ENCODE peak calls at places on chromosomes 11 and 22, in nine cellular contexts. T is ACHN; Z is T-helper 1 cell; C is aorta; P is esophagus muscularis mucosa; X is stimulated activated naive CD8-positive, alpha-beta T cell treated with anti-CD3 and anti-CD28 coated beads, Interleukin-15, amount 100 ng/mL, for 72 hours; N is iris pigment epithelial cell; S is stimulated activated CD4-positive, alpha-beta T cell treated with anti-CD3 and anti-CD28 coated beads, Interleukin-12 subunit alpha, Interleukin-12 subunit beta, amount 100 ng/mL, for 24 hours; O is kidney glomerular epithelial cell. M is an unnamed sample.

GRCh38 chr22:29259253-29259899 is 8.4 kb downstream of the RHBDD3 start:
- DNase-seq in T (no peak), Z (no peak), C (no peak), P (no peak), X (no peak), N (no peak), S (no peak), O (no peak), M (no peak)

GRCh38 chr11:117554601-117555333 is 227.1 kb downstream of the CEP164 start:
- DNase-seq in T (no peak), Z (no peak), C (no peak), P (no peak), X (no peak), N (no peak), S (no peak), O (no peak), M (no peak)

GRCh38 chr11:11035331-11035730 is 177.5 kb upstream of the ZBED5 start:
- DNase-seq in T (no peak), Z (no peak), C (no peak), P (no peak), X (no peak), N (peak; percentile 8), S (no peak), O (peak; percentile 55), M (no peak)

GRCh38 chr11:36427079-36427478 is 83.0 kb downstream of the TRAF6 start:
- DNase-seq in T (no peak), Z (no peak), C (no peak), P (no peak), X (no peak), N (no peak), S (no peak), O (no peak), M (no peak)

GRCh38 chr11:88292156-88292844 is 45.2 kb downstream of the CTSC start:
- DNase-seq in T (peak; percentile 48), Z (no peak), C (no peak), P (no peak), X (no peak), N (peak; percentile 37), S (no peak), O (peak; percentile 55), M (peak; percentile 34)

GRCh38 chr22:24420072-24420976 is 7.1 kb upstream of the ADORA2A start:
- DNase-seq in T (no peak), Z (no peak), C (no peak), P (no peak), X (no peak), N (no peak), S (no peak), O (no peak), M (no peak)

GRCh38 chr11:29527391-29527936 is 489.4 kb downstream of the KCNA4 start:
- DNase-seq in T (peak; percentile 74), Z (no peak), C (no peak), P (no peak), X (no peak), N (peak; percentile 97), S (no peak), O (peak; percentile 83), M (no peak)

GRCh38 chr11:88552377-88553029 is 215.0 kb upstream of the CTSC start:
- DNase-seq in T (peak; percentile 54), Z (peak; percentile 58), C (peak; percentile 52), P (no peak), X (peak; percentile 53), N (peak; percentile 60), S (peak; percentile 23), O (peak; percentile 35), M (no peak)

GRCh38 chr11:118838905-118839553 is 44.7 kb upstream of the CXCR5 start:
- DNase-seq in T (no peak), Z (no peak), C (no peak), P (no peak), X (no peak), N (no peak), S (no peak), O (no peak), M (no peak)

GRCh38 chr22:46267431-46268279 is at the start of gene TTC38:
- DNase-seq in T (peak; percentile 74), Z (peak; percentile 62), C (peak; percentile 96), P (peak; percentile 97), X (peak; percentile 50), N (peak; percentile 78), S (no peak), O (peak; percentile 65), M (peak; percentile 91)

GRCh38 chr11:134469627-134470026 is 57.6 kb upstream of the B3GAT1 start:
- DNase-seq in T (no peak), Z (no peak), C (no peak), P (no peak), X (no peak), N (peak; percentile 8), S (no peak), O (no peak), M (no peak)

GRCh38 chr22:26428515-26429457 is at the start of gene ASPHD2:
- DNase-seq in T (peak; percentile 84), Z (peak; percentile 87), C (peak; percentile 69), P (no peak), X (peak; percentile 86), N (peak; percentile 67), S (peak; percentile 55), O (peak; percentile 61), M (peak; percentile 36)

GRCh38 chr11:104033134-104033533 is 3.3 kb upstream of the DDI1 start:
- DNase-seq in T (peak; percentile 2), Z (no peak), C (no peak), P (no peak), X (no peak), N (peak; percentile 98), S (no peak), O (peak; percentile 16), M (peak; percentile 66)

GRCh38 chr11:62911137-62912130 is 9.7 kb downstream of the CHRM1 start:
- DNase-seq in T (no peak), Z (no peak), C (no peak), P (no peak), X (no peak), N (peak; percentile 25), S (no peak), O (no peak), M (no peak)

GRCh38 chr22:32603651-32604540 is 129.3 kb downstream of the FBXO7 start:
- DNase-seq in T (no peak), Z (no peak), C (no peak), P (no peak), X (no peak), N (no peak), S (no peak), O (no peak), M (no peak)

GRCh38 chr22:25069758-25070461 is 117.4 kb downstream of the KIAA1671 start:
- DNase-seq in T (no peak), Z (peak; percentile 67), C (peak; percentile 78), P (no peak), X (peak; percentile 56), N (no peak), S (no peak), O (no peak), M (peak; percentile 73)

GRCh38 chr22:37484115-37485005 is 1.8 kb downstream of the MFNG start:
- DNase-seq in T (no peak), Z (peak; percentile 95), C (peak; percentile 91), P (peak; percentile 93), X (peak; percentile 84), N (no peak), S (peak; percentile 70), O (no peak), M (no peak)

GRCh38 chr22:39237276-39238123 is 7.3 kb downstream of the PDGFB start:
- DNase-seq in T (no peak), Z (no peak), C (no peak), P (no peak), X (peak; percentile 29), N (no peak), S (peak; percentile 26), O (no peak), M (no peak)

GRCh38 chr22:49765951-49766350 is 61.7 kb downstream of the BRD1 start:
- DNase-seq in T (no peak), Z (no peak), C (peak; percentile 30), P (no peak), X (no peak), N (no peak), S (no peak), O (no peak), M (peak; percentile 14)

GRCh38 chr11:66277475-66278391 is at the start of gene CNIH2:
- DNase-seq in T (peak; percentile 15), Z (no peak), C (no peak), P (no peak), X (no peak), N (no peak), S (no peak), O (no peak), M (peak; percentile 55)

GRCh38 chr11:91295591-91295990 is 929.0 kb upstream of the FAT3 start:
- DNase-seq in T (no peak), Z (no peak), C (no peak), P (no peak), X (no peak), N (no peak), S (no peak), O (no peak), M (no peak)

GRCh38 chr11:76355172-76355571 is 25.8 kb downstream of the THAP12 start:
- DNase-seq in T (no peak), Z (no peak), C (no peak), P (no peak), X (no peak), N (no peak), S (no peak), O (no peak), M (no peak)

GRCh38 chr11:122007611-122008071 is 108.4 kb downstream of the BLID start:
- DNase-seq in T (no peak), Z (no peak), C (peak; percentile 49), P (no peak), X (no peak), N (peak; percentile 28), S (no peak), O (no peak), M (peak; percentile 68)

GRCh38 chr11:77883775-77884174 is 62.8 kb downstream of the AAMDC start:
- DNase-seq in T (no peak), Z (no peak), C (no peak), P (no peak), X (no peak), N (peak; percentile 68), S (no peak), O (no peak), M (no peak)

GRCh38 chr22:28894320-28894719 is 10.9 kb downstream of the ZNRF3 start:
- DNase-seq in T (no peak), Z (no peak), C (no peak), P (no peak), X (no peak), N (no peak), S (no peak), O (no peak), M (no peak)

GRCh38 chr11:129281471-129282268 is 89.5 kb upstream of the ARHGAP32 start:
- DNase-seq in T (no peak), Z (no peak), C (no peak), P (no peak), X (no peak), N (no peak), S (no peak), O (no peak), M (no peak)

GRCh38 chr22:45290410-45290936 is 5.7 kb downstream of the UPK3A start:
- DNase-seq in T (peak; percentile 77), Z (no peak), C (no peak), P (no peak), X (no peak), N (peak; percentile 84), S (no peak), O (peak; percentile 11), M (no peak)

GRCh38 chr11:17473071-17473744 is 3.4 kb downstream of the ABCC8 start:
- DNase-seq in T (peak; percentile 69), Z (no peak), C (no peak), P (no peak), X (no peak), N (peak; percentile 3), S (no peak), O (no peak), M (no peak)

GRCh38 chr11:19808076-19808911 is 95.7 kb downstream of the NAV2 start:
- DNase-seq in T (no peak), Z (no peak), C (no peak), P (no peak), X (no peak), N (no peak), S (no peak), O (no peak), M (no peak)

GRCh38 chr22:31526275-31526674 is 29.9 kb downstream of the SFI1 start:
- DNase-seq in T (no peak), Z (peak; percentile 42), C (no peak), P (no peak), X (peak; percentile 69), N (no peak), S (peak; percentile 12), O (no peak), M (no peak)

GRCh38 chr11:76803023-76803422 is 19.9 kb downstream of the TSKU start:
- DNase-seq in T (no peak), Z (no peak), C (no peak), P (peak; percentile 90), X (no peak), N (peak; percentile 75), S (no peak), O (no peak), M (no peak)

M was measured in ovary.